ENCODE peak calls at places on chromosome 18, in four cellular contexts. U is GM12878, C is IMR-90, N is K562. T is an unnamed sample.

GRCh38 chr18:25298853-25299274 is 53.1 kb downstream of the ZNF521 start:
- DNase-seq in C (peak), N (peak), U (no peak), T (peak)

GRCh38 chr18:9946831-9947230 is 33.0 kb downstream of the VAPA start:
- DNase-seq in N (no peak), U (no peak), C (peak), T (no peak)

GRCh38 chr18:51897884-51898283 is 442.1 kb upstream of the DCC start:
- DNase-seq in N (no peak), U (no peak), C (no peak), T (no peak)

GRCh38 chr18:27921904-27922541 is 254.9 kb downstream of the CDH2 start:
- DNase-seq in N (no peak), C (peak), U (no peak), T (no peak)

GRCh38 chr18:57906852-57907251 is 103.7 kb upstream of the ATP8B1 start:
- DNase-seq in N (peak), U (no peak), C (no peak), T (no peak)

GRCh38 chr18:49249523-49249922 is 210.9 kb downstream of the DYM start:
- DNase-seq in U (no peak), N (no peak), C (peak), T (no peak)

GRCh38 chr18:43751203-43751602 is 473.9 kb upstream of the SYT4 start:
- DNase-seq in N (no peak), U (no peak), C (no peak), T (no peak)

GRCh38 chr18:21215480-21215879 is 26.6 kb upstream of the GREB1L start:
- DNase-seq in N (no peak), U (no peak), C (no peak), T (no peak)

GRCh38 chr18:25349131-25349925 is 2.6 kb downstream of the ZNF521 start:
- DNase-seq in N (no peak), C (peak), U (no peak), T (no peak)

GRCh38 chr18:77524909-77525308 is 275.3 kb downstream of the GALR1 start:
- DNase-seq in U (no peak), C (no peak), N (no peak), T (no peak)

GRCh38 chr18:11149441-11150270 is at the start of gene PIEZO2:
- DNase-seq in C (peak), U (peak), N (peak), T (peak)

GRCh38 chr18:36539674-36540073 is 242.2 kb downstream of the FHOD3 start:
- DNase-seq in C (peak), N (no peak), U (no peak), T (no peak)

GRCh38 chr18:2087877-2088673 is 483.2 kb downstream of the METTL4 start:
- DNase-seq in N (no peak), U (no peak), C (no peak), T (peak)

GRCh38 chr18:35602193-35602820 is 20.8 kb downstream of the GALNT1 start:
- DNase-seq in U (no peak), C (no peak), N (no peak), T (no peak)

GRCh38 chr18:48887294-48887904 is 63.4 kb downstream of the SMAD7 start:
- DNase-seq in N (no peak), U (no peak), C (no peak), T (no peak)

DNA sequence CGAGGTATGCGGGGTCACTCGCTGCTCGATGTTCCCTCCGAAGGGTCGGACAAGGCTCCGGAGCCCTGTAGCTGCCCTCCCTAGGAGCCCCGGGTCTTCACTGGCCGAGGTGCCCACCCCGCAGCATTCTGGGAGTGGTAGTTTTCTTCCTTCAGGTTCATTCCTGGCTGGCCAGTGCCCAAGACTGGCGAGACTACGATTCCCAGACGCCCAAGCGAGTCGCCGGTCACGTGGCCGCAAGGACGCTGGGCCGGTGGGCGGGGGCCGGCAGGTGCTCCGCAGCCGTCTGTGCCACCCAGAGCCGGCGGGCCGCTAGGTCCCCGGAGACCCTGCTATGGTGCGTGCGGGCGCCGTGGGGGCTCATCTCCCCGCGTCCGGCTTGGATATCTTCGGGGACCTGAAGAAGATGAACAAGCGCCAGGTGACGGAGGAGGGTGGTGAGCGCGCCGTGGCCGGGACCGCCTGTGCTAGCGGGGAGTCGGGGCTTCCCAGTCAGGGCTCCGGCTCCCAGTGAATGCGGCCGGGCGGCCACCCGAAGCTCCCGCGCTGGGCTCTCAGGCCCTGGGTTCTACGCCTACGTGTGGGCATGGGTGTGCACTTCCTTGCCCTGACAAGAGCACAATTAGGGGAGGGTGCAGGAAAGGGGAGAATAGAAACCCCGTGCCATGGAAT is at the start of gene SEC11C:
- DNase-seq in U (peak), N (peak), C (peak), T (peak)
- TF ChIP-seq POLR2A in U (peak), N (peak), C (no peak), T (peak)

DNA sequence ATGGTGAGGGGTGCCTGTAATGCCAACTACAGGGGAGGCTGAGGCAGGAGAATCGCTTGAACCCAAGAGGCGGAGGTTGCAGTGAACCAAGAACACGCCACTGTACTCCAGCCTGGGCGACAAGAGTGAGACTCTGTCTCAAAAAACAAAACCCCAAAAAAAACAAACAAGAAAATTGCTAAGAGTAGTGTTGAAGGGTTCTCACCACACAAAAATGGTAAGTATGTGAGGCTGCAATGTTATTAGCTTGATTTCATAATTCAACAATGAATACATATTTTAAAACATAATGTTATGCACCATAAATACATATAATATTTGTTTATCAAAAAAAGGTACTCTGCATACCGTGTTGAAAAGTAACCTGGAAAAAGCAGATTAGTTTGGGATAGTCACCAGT is 45.8 kb downstream of the PSMG2 start:
- DNase-seq in U (no peak), C (peak), N (no peak), T (no peak)
- H3K4me3 ChIP-seq in U (no peak), C (no peak), N (no peak), T (no peak)

GRCh38 chr18:79487198-79488165 is 91.8 kb downstream of the NFATC1 start:
- DNase-seq in N (no peak), C (no peak), U (no peak), T (no peak)

GRCh38 chr18:79483971-79484491 is 88.3 kb downstream of the NFATC1 start:
- DNase-seq in C (no peak), N (no peak), U (no peak), T (no peak)

GRCh38 chr18:79485788-79486355 is 90.1 kb downstream of the NFATC1 start:
- DNase-seq in C (peak), N (no peak), U (no peak), T (no peak)

GRCh38 chr18:79486356-79487197 is 90.8 kb downstream of the NFATC1 start:
- DNase-seq in U (no peak), C (no peak), N (no peak), T (no peak)

GRCh38 chr18:79484661-79485621 is 89.2 kb downstream of the NFATC1 start:
- DNase-seq in C (peak), U (no peak), N (no peak), T (no peak)
- TF ChIP-seq POLR2A in C (peak), U (no peak), N (no peak), T (no peak)

DNA sequence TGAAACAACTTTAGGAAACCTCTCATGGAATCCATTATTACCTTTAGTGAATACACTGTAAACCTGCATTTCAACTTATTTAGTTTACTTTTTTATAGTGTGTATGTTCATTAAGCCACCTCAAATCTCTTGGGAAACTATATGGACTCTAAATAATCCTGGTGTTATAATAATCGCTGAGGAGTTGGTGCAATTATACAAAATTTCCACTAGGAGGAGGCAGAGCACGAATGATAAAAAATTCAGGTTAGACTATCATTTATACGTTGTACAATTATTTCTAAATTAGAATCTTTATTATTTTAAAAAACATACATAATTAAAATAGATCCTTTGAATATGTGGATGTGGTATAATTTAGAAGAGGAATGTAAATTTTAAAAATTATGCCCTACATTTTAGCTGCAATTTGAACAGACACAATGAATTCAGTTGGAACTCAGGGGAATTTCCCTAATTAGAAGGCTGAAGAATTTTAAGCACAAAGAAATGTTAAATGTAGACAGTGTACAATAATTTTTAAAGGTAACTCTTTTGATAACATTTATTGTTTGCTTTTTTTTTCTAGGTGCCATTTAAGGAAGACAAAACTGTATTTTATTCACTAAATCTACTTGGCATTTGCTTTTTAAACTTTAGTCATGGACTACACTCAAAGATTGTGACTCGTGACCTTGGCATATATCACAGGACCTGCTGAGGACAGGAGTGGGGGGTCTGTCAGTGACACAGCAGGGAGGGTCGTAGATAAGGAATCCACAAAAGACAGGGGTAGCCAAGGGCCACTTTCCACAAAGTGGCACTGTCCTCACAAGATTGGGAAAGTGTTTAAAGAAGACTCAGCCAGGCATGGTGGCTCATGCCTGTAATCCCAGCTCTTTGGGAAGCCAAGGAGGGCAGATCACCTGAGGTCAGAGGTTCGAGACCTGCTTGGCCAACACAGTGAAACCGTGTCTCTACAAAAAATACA is 45.5 kb downstream of the RAB12 start:
- DNase-seq in U (no peak), N (peak), C (peak), T (no peak)
- H3K4me3 ChIP-seq in U (no peak), N (no peak), C (no peak), T (no peak)

GRCh38 chr18:3471141-3471648 is 21.2 kb downstream of the TGIF1 start:
- DNase-seq in C (no peak), U (no peak), N (no peak), T (no peak)
- TF ChIP-seq POLR2A in C (no peak), U (no peak), N (no peak), T (no peak)

GRCh38 chr18:54235871-54236270 is 11.4 kb upstream of the MBD2 start:
- DNase-seq in U (no peak), N (no peak), C (no peak), T (no peak)
- H3K4me3 ChIP-seq in U (no peak), N (no peak), C (no peak), T (no peak)

T was measured in body of pancreas.